ENCODE peak calls at places on chromosome 11, in five cellular contexts. One of them, this sample, is unnamed.

GRCh38 chr11:17845431-17845881 is 110.9 kb downstream of the KCNC1 start:
- DNase-seq in activated T-helper 1 cell treated with Interleukin-2 at 50 U/mL for 16 hours: no peak
- DNase-seq in activated naive CD4-positive, alpha-beta T cell: no peak
- DNase-seq in Karpas-422: no peak
- DNase-seq in esophagus muscularis mucosa: no peak
- DNase-seq in this sample: no peak

GRCh38 chr11:12544986-12545775 is 129.0 kb upstream of the TEAD1 start:
- DNase-seq in activated naive CD4-positive, alpha-beta T cell: no peak
- DNase-seq in Karpas-422: no peak
- DNase-seq in activated T-helper 1 cell treated with Interleukin-2 at 50 U/mL for 16 hours: no peak
- DNase-seq in esophagus muscularis mucosa: peak; percentile 91
- DNase-seq in this sample: no peak

GRCh38 chr11:21768388-21768787 is 424.5 kb upstream of the ANO5 start:
- DNase-seq in esophagus muscularis mucosa: no peak
- DNase-seq in Karpas-422: peak; percentile 53
- DNase-seq in activated naive CD4-positive, alpha-beta T cell: no peak
- DNase-seq in activated T-helper 1 cell treated with Interleukin-2 at 50 U/mL for 16 hours: no peak
- DNase-seq in this sample: no peak

GRCh38 chr11:64566042-64566914 is 24.7 kb upstream of the SLC22A12 start:
- DNase-seq in activated T-helper 1 cell treated with Interleukin-2 at 50 U/mL for 16 hours: no peak
- DNase-seq in activated naive CD4-positive, alpha-beta T cell: no peak
- DNase-seq in Karpas-422: peak; percentile 51
- DNase-seq in esophagus muscularis mucosa: no peak
- DNase-seq in this sample: peak; percentile 12

GRCh38 chr11:46055371-46055770 is 65.9 kb downstream of the PHF21A start:
- DNase-seq in esophagus muscularis mucosa: no peak
- DNase-seq in activated naive CD4-positive, alpha-beta T cell: no peak
- DNase-seq in activated T-helper 1 cell treated with Interleukin-2 at 50 U/mL for 16 hours: no peak
- DNase-seq in Karpas-422: no peak
- DNase-seq in this sample: no peak

GRCh38 chr11:75286826-75287465 is 46.4 kb downstream of the TPBGL start:
- DNase-seq in activated naive CD4-positive, alpha-beta T cell: no peak
- DNase-seq in esophagus muscularis mucosa: no peak
- DNase-seq in activated T-helper 1 cell treated with Interleukin-2 at 50 U/mL for 16 hours: no peak
- DNase-seq in Karpas-422: no peak
- DNase-seq in this sample: no peak

GRCh38 chr11:77470971-77471370 is 2.9 kb downstream of the PAK1 start:
- DNase-seq in Karpas-422: no peak
- DNase-seq in esophagus muscularis mucosa: no peak
- DNase-seq in activated naive CD4-positive, alpha-beta T cell: no peak
- DNase-seq in activated T-helper 1 cell treated with Interleukin-2 at 50 U/mL for 16 hours: no peak
- DNase-seq in this sample: no peak

GRCh38 chr11:70550456-70551195 is 152.3 kb downstream of the CTTN start:
- DNase-seq in esophagus muscularis mucosa: no peak
- DNase-seq in activated naive CD4-positive, alpha-beta T cell: no peak
- DNase-seq in activated T-helper 1 cell treated with Interleukin-2 at 50 U/mL for 16 hours: no peak
- DNase-seq in Karpas-422: peak; percentile 24
- DNase-seq in this sample: no peak

GRCh38 chr11:17221968-17222367 is 14.2 kb upstream of the PIK3C2A start:
- DNase-seq in activated T-helper 1 cell treated with Interleukin-2 at 50 U/mL for 16 hours: no peak
- DNase-seq in Karpas-422: no peak
- DNase-seq in esophagus muscularis mucosa: no peak
- DNase-seq in activated naive CD4-positive, alpha-beta T cell: no peak
- DNase-seq in this sample: no peak

GRCh38 chr11:92050305-92050704 is 174.3 kb upstream of the FAT3 start:
- DNase-seq in Karpas-422: no peak
- DNase-seq in activated naive CD4-positive, alpha-beta T cell: no peak
- DNase-seq in esophagus muscularis mucosa: no peak
- DNase-seq in activated T-helper 1 cell treated with Interleukin-2 at 50 U/mL for 16 hours: no peak
- DNase-seq in this sample: no peak

This sample was measured in nucleus accumbens.